ENCODE peak calls at places on chromosomes 6 and 20, in eight cellular contexts. E, C, V, A, I, H, J and X are unnamed samples. For H3K4me1, the result is how much of the 10 kb centered on the place peaks cover.

GRCh38 chr20:19881990-19882389 is 123.9 kb downstream of the RIN2 start:
- DNase-seq in E (no peak), C (no peak), V (no peak), A (no peak), I (no peak), H (no peak), J (no peak), X (no peak)

GRCh38 chr6:50712291-50712690 is 1.0 kb upstream of the TFAP2D start:
- DNase-seq in E (no peak), C (no peak), V (no peak), A (no peak), I (no peak), H (no peak), J (no peak), X (no peak)

GRCh38 chr20:19936801-19937583 is 80.2 kb upstream of the NAA20 start:
- DNase-seq in E (no peak), C (no peak), V (peak), A (no peak), I (no peak), H (no peak), J (no peak), X (no peak)

GRCh38 chr20:40682104-40683045 is 6.7 kb downstream of the MAFB start:
- DNase-seq in E (peak), C (no peak), V (no peak), A (no peak), I (no peak), H (no peak), J (no peak), X (no peak)

GRCh38 chr6:16800942-16801341 is 39.7 kb upstream of the ATXN1 start:
- DNase-seq in E (peak), C (no peak), V (no peak), A (no peak), I (no peak), H (no peak), J (no peak), X (no peak)

GRCh38 chr6:54008589-54008988 is 102.7 kb upstream of the MLIP start:
- DNase-seq in E (no peak), C (no peak), V (no peak), A (no peak), I (no peak), H (no peak), J (no peak), X (no peak)

GRCh38 chr6:165660881-165661415 is 2.1 kb downstream of the PDE10A start:
- DNase-seq in E (no peak), C (no peak), V (no peak), A (no peak), I (no peak), H (no peak), J (no peak), X (no peak)

GRCh38 chr6:25038992-25039391 is 103.2 kb upstream of the RIPOR2 start:
- DNase-seq in E (no peak), C (no peak), V (no peak), A (no peak), I (no peak), H (peak), J (no peak), X (no peak)

GRCh38 chr6:44004625-44005506 is 122.4 kb downstream of the MRPL14 start:
- DNase-seq in E (no peak), C (no peak), V (peak), A (no peak), I (no peak), H (peak), J (no peak), X (no peak)

GRCh38 chr6:97437087-97437486 is 154.1 kb upstream of the MMS22L start:
- DNase-seq in E (peak), C (no peak), V (no peak), A (peak), I (no peak), H (peak), J (no peak), X (no peak)

GRCh38 chr6:137641474-137642077 is 147.4 kb upstream of the OLIG3 start:
- DNase-seq in E (peak), C (peak), V (peak), A (peak), I (peak), H (peak), J (peak), X (peak)

GRCh38 chr20:63009044-63009961 is 2.5 kb upstream of the BHLHE23 start:
- DNase-seq in E (peak), C (peak), V (peak), A (peak), I (peak), H (peak), J (peak), X (peak)

GRCh38 chr20:51610761-51611624 is 68.5 kb upstream of the NFATC2 start:
- DNase-seq in E (peak), C (no peak), V (no peak), A (no peak), I (no peak), H (no peak), J (no peak), X (no peak)

GRCh38 chr6:40727272-40727671 is 140.1 kb upstream of the LRFN2 start:
- DNase-seq in E (no peak), C (no peak), V (no peak), A (no peak), I (no peak), H (no peak), J (no peak), X (no peak)

GRCh38 chr20:41176711-41177552 is 39.6 kb downstream of the PLCG1 start:
- DNase-seq in E (no peak), C (no peak), V (no peak), A (no peak), I (peak), H (no peak), J (no peak), X (no peak)

GRCh38 chr6:56699066-56699654 is 56.5 kb upstream of the DST start:
- DNase-seq in E (peak), C (no peak), V (no peak), A (no peak), I (no peak), H (peak), J (no peak), X (no peak)

GRCh38 chr20:46220808-46221207 is 87.5 kb downstream of the CDH22 start:
- DNase-seq in E (no peak), C (no peak), V (peak), A (no peak), I (no peak), H (no peak), J (no peak), X (no peak)

GRCh38 chr6:11622156-11622555 is 84.6 kb downstream of the TMEM170B start:
- DNase-seq in E (no peak), C (no peak), V (no peak), A (no peak), I (no peak), H (no peak), J (no peak), X (no peak)

GRCh38 chr20:13349240-13349604 is 128.1 kb downstream of the ISM1 start:
- DNase-seq in E (peak), C (no peak), V (no peak), A (no peak), I (no peak), H (no peak), J (no peak), X (no peak)

GRCh38 chr20:6381887-6382286 is 259.1 kb upstream of the FERMT1 start:
- DNase-seq in E (no peak), C (no peak), V (no peak), A (no peak), I (no peak), H (no peak), J (no peak), X (no peak)

GRCh38 chr6:37535701-37536461 is 36.2 kb upstream of the CCDC167 start:
- DNase-seq in E (peak), C (no peak), V (no peak), A (no peak), I (no peak), H (peak), J (no peak), X (no peak)

GRCh38 chr6:159692303-159693127 is 526 bp downstream of the SOD2 start:
- DNase-seq in E (peak), C (peak), V (peak), A (no peak), I (peak), H (peak), J (peak), X (peak)

GRCh38 chr6:113184736-113185135 is 672.4 kb upstream of the MARCKS start:
- DNase-seq in E (peak), C (no peak), V (peak), A (no peak), I (no peak), H (no peak), J (peak), X (no peak)

GRCh38 chr6:135183532-135184440 is 2.7 kb downstream of the MYB start:
- DNase-seq in E (peak), C (peak), V (no peak), A (peak), I (peak), H (peak), J (no peak), X (peak)

GRCh38 chr6:98627129-98627775 is 207.1 kb upstream of the POU3F2 start:
- DNase-seq in E (no peak), C (no peak), V (no peak), A (no peak), I (no peak), H (no peak), J (no peak), X (no peak)

GRCh38 chr6:109695468-109695867 is 4.4 kb downstream of the FIG4 start:
- DNase-seq in E (no peak), C (no peak), V (no peak), A (no peak), I (no peak), H (peak), J (no peak), X (no peak)

GRCh38 chr20:62027116-62027515 is 38.6 kb downstream of the TAF4 start:
- DNase-seq in E (no peak), C (no peak), V (no peak), A (no peak), I (no peak), H (no peak), J (no peak), X (no peak)

GRCh38 chr6:137423444-137424168 is 70.6 kb downstream of the OLIG3 start:
- DNase-seq in E (no peak), C (no peak), V (no peak), A (no peak), I (no peak), H (peak), J (no peak), X (no peak)

GRCh38 chr6:33744895-33745546 is 1.7 kb downstream of the IP6K3 start:
- DNase-seq in E (no peak), C (peak), V (no peak), A (no peak), I (no peak), H (no peak), J (peak), X (peak)

GRCh38 chr6:71383891-71384489 is 95.4 kb downstream of the OGFRL1 start:
- DNase-seq in E (peak), C (no peak), V (peak), A (no peak), I (no peak), H (peak), J (no peak), X (no peak)

GRCh38 chr6:78947962-78948361 is 80.6 kb downstream of the IRAK1BP1 start:
- DNase-seq in E (peak), C (no peak), V (no peak), A (no peak), I (no peak), H (no peak), J (no peak), X (no peak)

GRCh38 chr6:36455486-36456027 is 12.8 kb downstream of the KCTD20 start:
- DNase-seq in E (no peak), C (no peak), V (no peak), A (no peak), I (no peak), H (no peak), J (no peak), X (no peak)

GRCh38 chr6:155100087-155100486 is 105.0 kb downstream of the TIAM2 start:
- DNase-seq in E (no peak), C (no peak), V (peak), A (no peak), I (no peak), H (no peak), J (peak), X (no peak)

GRCh38 chr6:30061766-30062458 is 847 bp downstream of the POLR1H start:
- DNase-seq in E (peak), C (peak), V (no peak), A (no peak), I (no peak), H (peak), J (peak), X (peak)

GRCh38 chr6:117263353-117263927 is 1.9 kb upstream of the VGLL2 start:
- DNase-seq in E (no peak), C (no peak), V (no peak), A (no peak), I (no peak), H (no peak), J (no peak), X (no peak)

GRCh38 chr6:16326971-16327776 is 88.8 kb downstream of the GMPR start:
- DNase-seq in E (no peak), C (no peak), V (no peak), A (no peak), I (no peak), H (no peak), J (no peak), X (no peak)

GRCh38 chr6:118186676-118187567 is 279.9 kb downstream of the SLC35F1 start:
- DNase-seq in E (no peak), C (no peak), V (no peak), A (no peak), I (no peak), H (no peak), J (no peak), X (no peak)

GRCh38 chr20:25220021-25220730 is 24.7 kb downstream of the ENTPD6 start:
- DNase-seq in E (no peak), C (no peak), V (no peak), A (no peak), I (no peak), H (peak), J (no peak), X (peak)

GRCh38 chr6:20755631-20756030 is 221.4 kb downstream of the CDKAL1 start:
- DNase-seq in E (peak), C (no peak), V (no peak), A (no peak), I (no peak), H (no peak), J (no peak), X (no peak)

GRCh38 chr20:57686931-57687652 is 22.7 kb downstream of the PMEPA1 start:
- DNase-seq in E (no peak), C (no peak), V (no peak), A (no peak), I (no peak), H (no peak), J (no peak), X (no peak)
- H3K4me1 ChIP-seq in E (under half), C (under half), V (under half), A (half or more), I (under half), H (half or more), J (under half), X (under half)

DNA sequence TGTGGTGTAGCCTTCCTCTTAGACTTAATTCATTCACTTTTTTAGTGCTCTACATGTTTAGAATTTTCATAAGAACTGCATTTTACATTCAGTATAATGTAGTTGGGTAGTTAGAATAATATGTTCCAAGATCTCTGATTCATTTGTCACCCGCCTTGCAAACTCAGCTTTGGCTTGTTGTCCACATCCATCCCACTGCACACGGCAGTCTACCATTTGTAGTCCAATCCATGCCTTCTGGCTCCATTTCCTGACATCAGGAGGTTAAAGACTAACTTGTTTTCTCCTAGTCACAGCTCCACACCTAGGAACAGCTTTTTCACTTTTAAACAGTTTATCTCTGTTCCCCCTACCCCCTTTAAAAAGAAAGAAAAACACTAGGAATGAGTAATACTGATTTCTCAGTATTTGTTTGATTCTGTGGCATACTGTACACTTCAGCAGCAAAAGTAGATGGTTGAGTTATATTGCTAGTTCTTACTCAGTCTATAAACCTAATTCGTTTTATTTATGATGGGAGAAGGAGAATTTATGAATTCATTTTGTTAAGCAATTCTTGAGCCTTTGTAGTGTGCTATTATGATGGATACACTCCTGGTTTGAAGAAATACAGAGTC is 180.9 kb downstream of the ARID1B start:
- DNase-seq in E (no peak), C (no peak), V (no peak), A (no peak), I (no peak), H (no peak), J (no peak), X (no peak)
- H3K4me1 ChIP-seq in E (half or more), C (under half), V (under half), A (under half), I (under half), H (under half), J (half or more), X (under half)

GRCh38 chr20:53660947-53661381 is 67.3 kb upstream of the ZNF217 start:
- DNase-seq in E (peak), C (no peak), V (no peak), A (no peak), I (no peak), H (peak), J (no peak), X (no peak)
- H3K4me1 ChIP-seq in E (under half), C (under half), V (under half), A (under half), I (under half), H (half or more), J (under half), X (under half)

DNA sequence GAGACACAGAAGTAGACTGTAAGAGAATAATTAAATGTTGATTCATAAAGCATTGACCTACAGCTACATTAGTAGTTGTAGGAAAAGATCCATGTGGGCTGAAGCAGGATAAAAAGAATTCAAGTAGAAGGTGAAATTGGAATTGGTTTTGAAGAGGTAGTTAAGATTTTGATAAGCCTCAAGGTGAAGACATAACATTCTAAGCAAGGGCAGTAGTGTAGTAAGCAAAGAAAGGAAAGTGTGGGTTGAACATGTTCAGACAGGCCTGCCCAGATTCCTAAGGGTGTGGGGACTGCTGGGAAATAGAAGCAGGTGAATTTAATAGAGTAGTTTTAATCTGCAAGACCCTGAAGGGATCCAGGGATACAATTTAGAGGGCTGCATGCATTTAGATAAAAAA is 19.0 kb downstream of the TAB2 start:
- DNase-seq in E (no peak), C (no peak), V (no peak), A (no peak), I (no peak), H (no peak), J (no peak), X (no peak)
- H3K4me1 ChIP-seq in E (half or more), C (under half), V (under half), A (half or more), I (under half), H (under half), J (half or more), X (under half)

DNA sequence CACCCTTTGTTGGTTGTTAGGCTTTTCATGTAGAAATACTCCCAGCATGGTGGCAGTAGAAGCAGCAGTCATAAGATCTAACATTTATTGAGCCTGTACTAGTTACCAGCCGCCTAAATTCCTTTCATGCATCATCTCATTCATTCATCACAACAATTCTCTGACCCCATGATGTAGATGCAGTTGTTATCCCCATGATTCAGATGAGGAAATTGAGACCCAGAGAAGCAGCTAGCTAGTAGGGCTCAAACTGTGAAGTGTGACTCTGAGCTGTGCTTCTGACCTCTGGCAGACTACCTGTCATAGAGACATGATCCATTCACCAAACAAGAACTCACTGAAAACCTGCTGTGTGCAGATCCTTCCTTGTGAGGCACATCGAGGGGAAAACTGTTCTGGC is 16.9 kb downstream of the RREB1 start:
- DNase-seq in E (no peak), C (no peak), V (no peak), A (no peak), I (no peak), H (no peak), J (no peak), X (no peak)
- H3K4me1 ChIP-seq in E (under half), C (under half), V (under half), A (under half), I (under half), H (under half), J (under half), X (under half)

DNA sequence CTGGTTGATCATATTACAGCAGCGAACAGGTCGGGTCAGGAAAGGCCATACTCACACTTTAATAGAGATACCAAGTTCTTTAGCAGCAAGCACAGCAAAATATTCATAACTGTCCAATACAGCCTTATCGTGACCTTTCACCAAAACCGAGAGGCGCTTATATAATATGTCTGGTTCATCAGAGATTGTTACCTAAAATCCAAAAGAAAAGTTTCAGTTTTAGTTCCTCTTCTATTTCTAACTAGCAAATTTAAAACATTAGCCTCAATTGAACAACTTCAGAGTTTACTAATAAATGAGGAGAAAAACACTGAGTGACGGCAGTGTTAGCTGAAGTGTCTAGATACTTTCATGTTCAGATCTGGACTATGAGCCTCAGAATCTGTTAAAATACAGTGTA is 5.9 kb downstream of the MRPS10 start:
- DNase-seq in E (no peak), C (no peak), V (no peak), A (no peak), I (no peak), H (no peak), J (no peak), X (no peak)
- H3K4me1 ChIP-seq in E (under half), C (under half), V (under half), A (under half), I (under half), H (under half), J (under half), X (under half)